ENCODE peak calls at places on chromosomes 16 and 17, in five cellular contexts. A is WERI-Rb-1, V is pancreas, P is brain microvascular endothelial cell, D is cardiac fibroblast. W is an unnamed sample.

GRCh38 chr16:4032768-4033167 is 83.5 kb downstream of the ADCY9 start:
- DNase-seq in A (no peak), V (peak), P (no peak), D (no peak), W (no peak)

GRCh38 chr17:17147821-17148220 is 58.3 kb downstream of the PLD6 start:
- DNase-seq in A (no peak), V (no peak), P (no peak), D (no peak), W (no peak)

GRCh38 chr17:28357061-28357900 is at the start of gene POLDIP2:
- DNase-seq in A (peak), V (peak), P (peak), D (peak), W (peak)

GRCh38 chr17:83200746-83201145 is 121.3 kb downstream of the METRNL start:
- DNase-seq in A (peak), V (no peak), P (no peak), D (peak), W (no peak)

GRCh38 chr16:70438325-70438982 is 446 bp downstream of the ST3GAL2 start:
- DNase-seq in A (peak), V (peak), P (no peak), D (no peak), W (no peak)

GRCh38 chr16:87371261-87371866 is 12.2 kb downstream of the FBXO31 start:
- DNase-seq in A (no peak), V (no peak), P (no peak), D (no peak), W (no peak)

GRCh38 chr17:72743037-72743467 is 349.4 kb downstream of the SLC39A11 start:
- DNase-seq in A (peak), V (no peak), P (no peak), D (no peak), W (no peak)

GRCh38 chr16:8716592-8716991 is 42.2 kb downstream of the ABAT start:
- DNase-seq in A (no peak), V (no peak), P (no peak), D (no peak), W (no peak)

GRCh38 chr17:37340804-37341203 is 35.0 kb upstream of the C17orf78 start:
- DNase-seq in A (no peak), V (no peak), P (no peak), D (no peak), W (no peak)

GRCh38 chr16:47644166-47644565 is 183.0 kb downstream of the PHKB start:
- DNase-seq in A (no peak), V (no peak), P (peak), D (peak), W (no peak)

GRCh38 chr17:64694207-64694606 is 32.1 kb upstream of the SMURF2 start:
- DNase-seq in A (no peak), V (peak), P (peak), D (peak), W (no peak)

GRCh38 chr16:87678618-87679017 is 76.3 kb downstream of the JPH3 start:
- DNase-seq in A (no peak), V (no peak), P (peak), D (no peak), W (no peak)

GRCh38 chr17:49552070-49552751 is 23.5 kb upstream of the NXPH3 start:
- DNase-seq in A (no peak), V (no peak), P (no peak), D (peak), W (no peak)

GRCh38 chr17:5516060-5516792 is 29.9 kb downstream of the MIS12 start:
- DNase-seq in A (no peak), V (no peak), P (peak), D (peak), W (no peak)

GRCh38 chr16:88456356-88457292 is 3.5 kb downstream of the ZFPM1 start:
- DNase-seq in A (no peak), V (peak), P (no peak), D (no peak), W (no peak)

GRCh38 chr17:18960803-18961511 is 9.0 kb downstream of the SLC5A10 start:
- DNase-seq in A (peak), V (peak), P (peak), D (peak), W (peak)

GRCh38 chr16:30131869-30132475 is 9.0 kb upstream of the MAPK3 start:
- DNase-seq in A (no peak), V (no peak), P (no peak), D (no peak), W (no peak)

GRCh38 chr16:69927056-69927757 is 23.9 kb upstream of the CLEC18A start:
- DNase-seq in A (no peak), V (peak), P (peak), D (peak), W (no peak)

GRCh38 chr16:72256398-72257048 is 84.6 kb upstream of the PMFBP1 start:
- DNase-seq in A (no peak), V (no peak), P (peak), D (peak), W (no peak)

GRCh38 chr17:29197516-29198272 is 17.5 kb upstream of the MYO18A start:
- DNase-seq in A (no peak), V (no peak), P (no peak), D (no peak), W (no peak)

GRCh38 chr16:48576927-48577326 is 33.1 kb downstream of the N4BP1 start:
- DNase-seq in A (no peak), V (no peak), P (no peak), D (peak), W (no peak)

GRCh38 chr17:11486726-11487310 is 111.5 kb upstream of the DNAH9 start:
- DNase-seq in A (no peak), V (no peak), P (no peak), D (no peak), W (no peak)

GRCh38 chr16:56332464-56333079 is 92.8 kb downstream of the AMFR start:
- DNase-seq in A (peak), V (peak), P (peak), D (peak), W (no peak)

GRCh38 chr17:33277436-33278100 is 15.5 kb downstream of the ASIC2 start:
- DNase-seq in A (no peak), V (peak), P (no peak), D (no peak), W (peak)

GRCh38 chr16:31192856-31193642 is 9.5 kb downstream of the PYCARD start:
- DNase-seq in A (no peak), V (no peak), P (no peak), D (no peak), W (no peak)

GRCh38 chr16:11706180-11706742 is 36.4 kb downstream of the TXNDC11 start:
- DNase-seq in A (no peak), V (peak), P (no peak), D (no peak), W (no peak)

GRCh38 chr17:73261617-73261951 is at the start of gene CPSF4L:
- DNase-seq in A (no peak), V (no peak), P (no peak), D (no peak), W (no peak)

GRCh38 chr17:74995847-74996246 is 8.4 kb downstream of the CDR2L start:
- DNase-seq in A (no peak), V (no peak), P (no peak), D (no peak), W (no peak)

GRCh38 chr16:90077757-90078593 is 844 bp upstream of the PRDM7 start:
- DNase-seq in A (no peak), V (peak), P (no peak), D (peak), W (no peak)

GRCh38 chr17:45835481-45835880 is 9.2 kb upstream of the SPPL2C start:
- DNase-seq in A (no peak), V (no peak), P (no peak), D (no peak), W (no peak)

GRCh38 chr16:15573274-15573895 is 69.6 kb downstream of the MARF1 start:
- DNase-seq in A (no peak), V (no peak), P (no peak), D (no peak), W (no peak)

GRCh38 chr16:28967156-28967555 is 7.4 kb upstream of the SPNS1 start:
- DNase-seq in A (no peak), V (no peak), P (no peak), D (no peak), W (no peak)

GRCh38 chr17:72512649-72513556 is 392.1 kb downstream of the SOX9 start:
- DNase-seq in A (no peak), V (no peak), P (no peak), D (no peak), W (no peak)

GRCh38 chr17:4584125-4584834 is at the start of gene SMTNL2:
- DNase-seq in A (peak), V (no peak), P (no peak), D (no peak), W (no peak)

GRCh38 chr17:40854175-40854814 is 12.7 kb downstream of the KRT12 start:
- DNase-seq in A (no peak), V (no peak), P (peak), D (peak), W (no peak)

GRCh38 chr16:89293276-89294143 is 76.0 kb downstream of the ZNF778 start:
- DNase-seq in A (no peak), V (no peak), P (no peak), D (no peak), W (no peak)

GRCh38 chr16:67148656-67149275 is 2.0 kb downstream of the B3GNT9 start:
- DNase-seq in A (no peak), V (no peak), P (no peak), D (no peak), W (no peak)

GRCh38 chr16:67150833-67151396 is at the start of gene B3GNT9:
- DNase-seq in A (peak), V (peak), P (peak), D (peak), W (no peak)

GRCh38 chr16:67150058-67150832 is 553 bp downstream of the B3GNT9 start:
- DNase-seq in A (no peak), V (no peak), P (peak), D (peak), W (no peak)

GRCh38 chr16:67148221-67148620 is 2.6 kb downstream of the B3GNT9 start:
- DNase-seq in A (no peak), V (no peak), P (no peak), D (no peak), W (no peak)

GRCh38 chr16:67149276-67150057 is 1.3 kb downstream of the B3GNT9 start:
- DNase-seq in A (no peak), V (no peak), P (no peak), D (no peak), W (no peak)
- H3K4me3 ChIP-seq in A (no peak), V (no peak), P (no peak), D (no peak), W (peak)

GRCh38 chr16:57763290-57764005 is 27.9 kb downstream of the KATNB1 start:
- DNase-seq in A (no peak), V (no peak), P (no peak), D (no peak), W (no peak)

GRCh38 chr16:57765160-57765728 is 29.7 kb downstream of the KATNB1 start:
- DNase-seq in A (no peak), V (no peak), P (no peak), D (no peak), W (no peak)

GRCh38 chr16:57764341-57765159 is 29.0 kb downstream of the KATNB1 start:
- DNase-seq in A (peak), V (no peak), P (peak), D (peak), W (no peak)

GRCh38 chr16:57762365-57763289 is 27.1 kb downstream of the KATNB1 start:
- DNase-seq in A (no peak), V (no peak), P (no peak), D (no peak), W (no peak)

GRCh38 chr16:57764006-57764340 is 28.4 kb downstream of the KATNB1 start:
- DNase-seq in A (no peak), V (no peak), P (no peak), D (no peak), W (no peak)
- H3K4me3 ChIP-seq in A (no peak), V (no peak), P (no peak), D (no peak), W (no peak)

DNA sequence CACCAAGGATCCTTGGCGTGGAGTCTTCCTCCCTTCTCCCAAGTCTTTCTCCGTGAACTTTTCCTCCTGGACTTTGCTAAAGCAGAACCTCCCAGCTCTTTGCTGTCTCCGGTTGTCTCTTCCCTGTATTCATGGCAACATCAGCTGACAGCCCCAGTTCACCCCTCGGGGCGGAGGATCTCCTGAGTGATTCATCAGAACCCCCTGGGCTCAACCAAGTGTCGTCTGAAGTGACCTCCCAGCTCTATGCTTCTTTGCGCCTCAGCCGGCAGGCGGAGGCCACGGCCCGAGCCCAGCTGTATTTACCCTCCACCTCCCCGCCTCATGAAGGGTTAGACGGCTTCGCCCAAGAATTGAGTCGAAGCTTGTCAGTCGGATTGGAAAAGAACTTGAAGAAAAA is 943 bp downstream of the CNTROB start:
- DNase-seq in A (peak), V (peak), P (peak), D (peak), W (no peak)
- H3K4me3 ChIP-seq in A (peak), V (peak), P (peak), D (peak), W (peak)

DNA sequence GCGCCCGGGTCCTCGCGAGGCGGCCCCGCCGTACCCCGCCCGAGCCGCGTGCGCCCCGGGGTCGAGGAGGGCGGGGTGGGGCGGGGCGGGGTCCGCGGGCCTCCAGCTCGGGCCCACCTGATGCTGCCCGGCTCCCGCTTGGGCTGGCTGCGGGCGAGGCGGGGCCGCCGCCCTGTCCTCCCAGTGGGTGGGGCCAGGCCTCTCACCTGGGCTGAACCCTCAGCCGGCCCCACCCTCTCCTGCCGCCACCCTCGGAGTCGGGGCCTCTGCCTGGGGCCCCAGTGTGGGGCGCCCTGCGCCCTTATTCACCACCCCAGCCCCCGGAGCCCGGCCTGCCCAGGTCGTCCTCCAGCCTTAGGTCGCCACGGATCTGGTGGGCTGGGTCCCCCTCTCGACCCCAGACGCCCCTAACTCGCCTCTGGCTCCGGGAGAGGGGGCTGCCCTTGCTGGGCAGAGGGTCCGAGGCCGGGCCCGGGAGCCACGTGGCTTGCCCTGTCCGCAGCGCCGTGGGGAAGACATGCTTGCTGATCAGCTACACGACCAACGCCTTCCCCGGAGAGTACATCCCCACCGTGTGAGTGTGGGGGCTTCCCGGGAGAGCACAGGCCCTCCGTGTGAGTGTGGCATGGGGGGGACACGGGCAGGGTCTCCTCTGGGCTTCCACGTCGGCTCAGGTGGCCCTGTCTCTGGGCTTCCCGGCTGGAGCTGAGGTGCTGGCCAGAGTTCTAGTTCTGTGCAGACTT is 578 bp downstream of the RAC3 start:
- DNase-seq in A (peak), V (peak), P (no peak), D (no peak), W (no peak)
- H3K4me3 ChIP-seq in A (peak), V (peak), P (peak), D (peak), W (peak)

GRCh38 chr17:76139261-76139752 is 1.7 kb downstream of the FOXJ1 start:
- DNase-seq in A (no peak), V (no peak), P (no peak), D (no peak), W (no peak)
- H3K4me3 ChIP-seq in A (no peak), V (no peak), P (no peak), D (no peak), W (no peak)

GRCh38 chr17:48022906-48023305 is 14.7 kb downstream of the COPZ2 start:
- DNase-seq in A (no peak), V (no peak), P (no peak), D (no peak), W (no peak)
- H3K4me3 ChIP-seq in A (no peak), V (no peak), P (no peak), D (no peak), W (no peak)